ENCODE peak calls at places on chromosomes 7 and 10, in four cellular contexts. H is fibroblast of lung, S is NCI-H1105, M is astrocyte of the spinal cord. U is an unnamed sample.

GRCh38 chr7:106064836-106065559 is 47.1 kb downstream of the SYPL1 start:
- DNase-seq in H (peak; percentile 96), S (peak; percentile 65), M (peak; percentile 93), U (no peak)

GRCh38 chr7:2729893-2730716 is 42.1 kb downstream of the AMZ1 start:
- DNase-seq in H (peak; percentile 68), S (no peak), M (peak; percentile 60), U (no peak)

GRCh38 chr7:28549998-28550397 is 137.7 kb downstream of the CREB5 start:
- DNase-seq in H (no peak), S (no peak), M (no peak), U (no peak)

GRCh38 chr7:45590679-45591057 is 16.5 kb downstream of the ADCY1 start:
- DNase-seq in H (no peak), S (no peak), M (no peak), U (no peak)

GRCh38 chr7:75573477-75574019 is 81.4 kb downstream of the SPDYE5 start:
- DNase-seq in H (no peak), S (no peak), M (no peak), U (no peak)

GRCh38 chr7:46024263-46024916 is 103.3 kb upstream of the IGFBP3 start:
- DNase-seq in H (no peak), S (no peak), M (no peak), U (no peak)

GRCh38 chr7:36871863-36872262 is 147.6 kb upstream of the AOAH start:
- DNase-seq in H (no peak), S (no peak), M (no peak), U (no peak)

GRCh38 chr7:77989981-77990566 is 191.5 kb downstream of the PHTF2 start:
- DNase-seq in H (no peak), S (no peak), M (no peak), U (no peak)

GRCh38 chr10:117442944-117443676 is 67.9 kb upstream of the PDZD8 start:
- DNase-seq in H (peak; percentile 29), S (peak; percentile 45), M (peak; percentile 60), U (peak; percentile 48)

GRCh38 chr7:46253500-46253899 is 332.4 kb upstream of the IGFBP3 start:
- DNase-seq in H (no peak), S (no peak), M (no peak), U (no peak)

GRCh38 chr7:55438765-55439525 is 73.8 kb downstream of the LANCL2 start:
- DNase-seq in H (peak; percentile 11), S (peak; percentile 81), M (peak; percentile 48), U (no peak)

GRCh38 chr10:29960261-29960660 is 99.1 kb downstream of the JCAD start:
- DNase-seq in H (no peak), S (no peak), M (no peak), U (no peak)

GRCh38 chr10:1579141-1579491 is 158.2 kb downstream of the ADARB2 start:
- DNase-seq in H (no peak), S (no peak), M (no peak), U (no peak)

GRCh38 chr7:7653568-7654187 is 13.1 kb downstream of the UMAD1 start:
- DNase-seq in H (peak; percentile 10), S (no peak), M (no peak), U (no peak)

GRCh38 chr7:154759989-154760388 is 242.9 kb downstream of the PAXIP1 start:
- DNase-seq in H (no peak), S (no peak), M (no peak), U (no peak)

GRCh38 chr7:81645435-81645834 is 124.4 kb downstream of the HGF start:
- DNase-seq in H (no peak), S (no peak), M (no peak), U (no peak)

GRCh38 chr7:152872061-152872744 is 112.7 kb downstream of the ACTR3B start:
- DNase-seq in H (no peak), S (no peak), M (no peak), U (no peak)

GRCh38 chr10:51937313-51937712 is 237.9 kb upstream of the CSTF2T start:
- DNase-seq in H (peak; percentile 84), S (no peak), M (peak; percentile 68), U (no peak)

GRCh38 chr7:39950473-39951155 is 558 bp downstream of the CDK13 start:
- DNase-seq in H (peak; percentile 49), S (peak; percentile 35), M (peak; percentile 50), U (peak; percentile 13)

GRCh38 chr7:80542398-80542797 is 30.5 kb upstream of the GNAT3 start:
- DNase-seq in H (peak; percentile 97), S (no peak), M (peak; percentile 86), U (no peak)

GRCh38 chr7:140518370-140519006 is 39.2 kb upstream of the MKRN1 start:
- DNase-seq in H (no peak), S (no peak), M (no peak), U (no peak)

U was measured in NCI-H526 treated with DMSO at 0.1 percent for 48 hours.